ENCODE peak calls at places on chromosomes 16 and 17, in six cellular contexts. N is Peyer's patch, G is IMR-90, H is heart right ventricle, X is tibial nerve, J is mesendoderm. D is an unnamed sample. For H3K36me3 and H3K4me1, the result is how much of the 10 kb centered on the place peaks cover.

GRCh38 chr16:86509759-86510464 is 415 bp upstream of the FOXF1 start:
- DNase-seq in N (no peak), G (peak), H (peak), X (no peak), J (peak), D (peak)

GRCh38 chr16:2162676-2163118 is 7.1 kb downstream of the TRAF7 start:
- DNase-seq in N (no peak), G (no peak), H (no peak), X (no peak), J (no peak), D (no peak)

GRCh38 chr17:46193246-46193625 is at the start of gene KANSL1:
- DNase-seq in N (peak), G (peak), H (peak), X (peak), J (peak), D (peak)

GRCh38 chr17:39782481-39782880 is 44.7 kb downstream of the GRB7 start:
- DNase-seq in N (no peak), G (peak), H (no peak), X (no peak), J (no peak), D (peak)

GRCh38 chr17:28953444-28954118 is 2.3 kb upstream of the PHF12 start:
- DNase-seq in N (no peak), G (peak), H (no peak), X (no peak), J (peak), D (peak)

GRCh38 chr17:17567631-17568030 is 23.9 kb downstream of the PEMT start:
- DNase-seq in N (no peak), G (peak), H (peak), X (no peak), J (no peak), D (peak)

GRCh38 chr16:15950167-15950854 is 895 bp downstream of the ABCC1 start:
- DNase-seq in N (no peak), G (peak), H (no peak), X (no peak), J (peak), D (peak)

GRCh38 chr16:7835032-7835431 is 502.4 kb downstream of the RBFOX1 start:
- DNase-seq in N (no peak), G (no peak), H (no peak), X (no peak), J (peak), D (no peak)

GRCh38 chr17:62652251-62653001 is 25.0 kb downstream of the MRC2 start:
- DNase-seq in N (no peak), G (peak), H (peak), X (no peak), J (peak), D (peak)

GRCh38 chr16:81693467-81694303 is 85.4 kb upstream of the PLCG2 start:
- DNase-seq in N (peak), G (peak), H (no peak), X (no peak), J (no peak), D (no peak)

GRCh38 chr17:81322271-81323082 is 27.4 kb upstream of the SLC38A10 start:
- DNase-seq in N (no peak), G (no peak), H (no peak), X (no peak), J (peak), D (no peak)

GRCh38 chr17:78974635-78975591 is 4.8 kb downstream of the LGALS3BP start:
- DNase-seq in N (peak), G (peak), H (peak), X (peak), J (peak), D (peak)

GRCh38 chr16:14424595-14424994 is 205.5 kb downstream of the PARN start:
- DNase-seq in N (no peak), G (no peak), H (no peak), X (no peak), J (no peak), D (no peak)

GRCh38 chr17:38344127-38344745 is 480 bp upstream of the GPR179 start:
- DNase-seq in N (no peak), G (no peak), H (no peak), X (no peak), J (no peak), D (no peak)

GRCh38 chr16:27318399-27319256 is 4.9 kb downstream of the IL4R start:
- DNase-seq in N (no peak), G (peak), H (peak), X (no peak), J (peak), D (peak)

GRCh38 chr16:9077001-9077809 is 14.2 kb upstream of the HAPSTR1 start:
- DNase-seq in N (no peak), G (peak), H (no peak), X (no peak), J (peak), D (no peak)

GRCh38 chr17:67258836-67259468 is 14.0 kb upstream of the HELZ start:
- DNase-seq in N (no peak), G (no peak), H (no peak), X (no peak), J (no peak), D (no peak)

GRCh38 chr17:2050871-2051387 is 4.0 kb upstream of the HIC1 start:
- DNase-seq in N (no peak), G (peak), H (no peak), X (no peak), J (no peak), D (no peak)
- H3K27ac ChIP-seq in N (peak), G (no peak), H (peak), X (peak), J (no peak), D (no peak)

DNA sequence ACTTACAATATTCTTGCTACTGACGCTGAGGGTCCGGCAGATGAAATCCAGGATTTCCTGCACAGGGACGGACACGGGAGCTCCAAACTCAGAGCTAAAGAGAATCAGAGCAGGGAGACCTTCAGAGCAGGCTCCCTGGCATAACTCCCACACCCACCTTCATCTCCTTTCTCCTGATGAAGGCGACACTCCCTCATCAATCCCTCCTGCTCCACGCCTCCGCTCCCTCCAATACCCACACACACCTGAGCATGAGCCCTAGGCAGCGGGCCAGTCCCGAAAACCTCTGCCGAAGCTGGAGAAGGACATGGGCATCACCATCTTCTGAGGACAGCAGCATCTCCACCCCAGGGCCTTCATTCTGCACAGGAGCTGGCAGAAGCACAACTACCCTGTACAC is 28.1 kb downstream of the PELP1 start:
- DNase-seq in N (no peak), G (no peak), H (no peak), X (no peak), J (no peak), D (no peak)
- H3K36me3 ChIP-seq in N (under half), G (half or more), H (under half), X (half or more), J (under half), D (half or more)

DNA sequence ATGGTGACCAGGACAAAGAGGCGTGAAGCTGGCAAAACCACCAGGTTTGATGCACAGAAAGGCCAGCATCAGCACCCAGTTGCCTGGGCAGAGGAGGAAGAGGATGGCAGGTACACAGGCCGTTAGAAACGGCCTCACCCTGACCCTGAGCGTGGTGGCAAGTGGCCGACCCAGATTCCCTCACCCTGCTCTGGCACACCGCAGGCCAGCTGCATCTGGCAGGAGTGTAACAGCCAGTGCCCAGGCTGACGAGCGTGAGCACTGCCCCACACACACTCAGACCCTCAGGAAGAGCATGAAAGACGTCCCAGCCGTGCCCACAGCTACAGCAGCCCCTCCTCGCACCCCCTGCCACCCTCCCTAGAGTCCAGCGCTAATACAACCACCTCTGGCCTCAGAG is 82.0 kb downstream of the ANKRD11 start:
- DNase-seq in N (no peak), G (no peak), H (peak), X (no peak), J (no peak), D (no peak)
- H3K4me1 ChIP-seq in N (under half), G (under half), H (half or more), X (under half), J (under half), D (under half)

GRCh38 chr17:51820766-51821165 is 337.7 kb downstream of the CA10 start:
- DNase-seq in N (no peak), G (no peak), H (no peak), X (no peak), J (no peak), D (no peak)
- H3K27ac ChIP-seq in N (no peak), G (no peak), H (no peak), X (no peak), J (no peak), D (no peak)